ENCODE peak calls at places on chromosomes 6 and 20, in four cellular contexts. One of them, this sample, is unnamed.

GRCh38 chr6:169529931-169530761 is 171.7 kb downstream of the WDR27 start:
- DNase-seq in H7: no peak
- DNase-seq in stimulated activated CD8-positive, alpha-beta memory T cell treated with anti-CD3 and anti-CD28 coated beads, Interleukin-4, amount 100 ng/mL, for 24 hours: peak; percentile 4
- DNase-seq in cerebellar cortex: no peak
- DNase-seq in this sample: no peak

GRCh38 chr6:138909975-138910374 is 78.1 kb downstream of the REPS1 start:
- DNase-seq in cerebellar cortex: no peak
- DNase-seq in stimulated activated CD8-positive, alpha-beta memory T cell treated with anti-CD3 and anti-CD28 coated beads, Interleukin-4, amount 100 ng/mL, for 24 hours: no peak
- DNase-seq in H7: no peak
- DNase-seq in this sample: no peak

GRCh38 chr6:48183816-48184215 is 72.8 kb upstream of the PTCHD4 start:
- DNase-seq in stimulated activated CD8-positive, alpha-beta memory T cell treated with anti-CD3 and anti-CD28 coated beads, Interleukin-4, amount 100 ng/mL, for 24 hours: no peak
- DNase-seq in H7: no peak
- DNase-seq in cerebellar cortex: no peak
- DNase-seq in this sample: no peak

GRCh38 chr20:57217802-57218201 is 48.6 kb downstream of the BMP7 start:
- DNase-seq in stimulated activated CD8-positive, alpha-beta memory T cell treated with anti-CD3 and anti-CD28 coated beads, Interleukin-4, amount 100 ng/mL, for 24 hours: no peak
- DNase-seq in H7: no peak
- DNase-seq in cerebellar cortex: no peak
- DNase-seq in this sample: no peak

GRCh38 chr20:13625241-13625981 is 13.3 kb downstream of the TASP1 start:
- DNase-seq in stimulated activated CD8-positive, alpha-beta memory T cell treated with anti-CD3 and anti-CD28 coated beads, Interleukin-4, amount 100 ng/mL, for 24 hours: no peak
- DNase-seq in cerebellar cortex: no peak
- DNase-seq in H7: no peak
- DNase-seq in this sample: no peak

GRCh38 chr6:159679091-159680077 is 13.7 kb downstream of the SOD2 start:
- DNase-seq in cerebellar cortex: no peak
- DNase-seq in H7: no peak
- DNase-seq in stimulated activated CD8-positive, alpha-beta memory T cell treated with anti-CD3 and anti-CD28 coated beads, Interleukin-4, amount 100 ng/mL, for 24 hours: no peak
- DNase-seq in this sample: no peak

GRCh38 chr6:139126255-139126654 is 8.6 kb upstream of the HECA start:
- DNase-seq in cerebellar cortex: no peak
- DNase-seq in stimulated activated CD8-positive, alpha-beta memory T cell treated with anti-CD3 and anti-CD28 coated beads, Interleukin-4, amount 100 ng/mL, for 24 hours: no peak
- DNase-seq in H7: no peak
- DNase-seq in this sample: no peak

GRCh38 chr6:53544050-53544499 is 826 bp downstream of the GCLC start:
- DNase-seq in H7: no peak
- DNase-seq in cerebellar cortex: peak; percentile 40
- DNase-seq in stimulated activated CD8-positive, alpha-beta memory T cell treated with anti-CD3 and anti-CD28 coated beads, Interleukin-4, amount 100 ng/mL, for 24 hours: no peak
- DNase-seq in this sample: no peak

GRCh38 chr20:46206025-46206424 is 87.9 kb downstream of the CD40 start:
- DNase-seq in stimulated activated CD8-positive, alpha-beta memory T cell treated with anti-CD3 and anti-CD28 coated beads, Interleukin-4, amount 100 ng/mL, for 24 hours: no peak
- DNase-seq in H7: no peak
- DNase-seq in cerebellar cortex: no peak
- DNase-seq in this sample: no peak

GRCh38 chr6:37451411-37452273 is 18.6 kb downstream of the CMTR1 start:
- DNase-seq in cerebellar cortex: no peak
- DNase-seq in stimulated activated CD8-positive, alpha-beta memory T cell treated with anti-CD3 and anti-CD28 coated beads, Interleukin-4, amount 100 ng/mL, for 24 hours: no peak
- DNase-seq in H7: no peak
- DNase-seq in this sample: no peak

GRCh38 chr6:67129780-67130179 is 1422.8 kb upstream of the EYS start:
- DNase-seq in cerebellar cortex: no peak
- DNase-seq in stimulated activated CD8-positive, alpha-beta memory T cell treated with anti-CD3 and anti-CD28 coated beads, Interleukin-4, amount 100 ng/mL, for 24 hours: no peak
- DNase-seq in H7: no peak
- DNase-seq in this sample: no peak

GRCh38 chr6:85672623-85673022 is 29.9 kb upstream of the SYNCRIP start:
- DNase-seq in cerebellar cortex: peak; percentile 41
- DNase-seq in H7: no peak
- DNase-seq in stimulated activated CD8-positive, alpha-beta memory T cell treated with anti-CD3 and anti-CD28 coated beads, Interleukin-4, amount 100 ng/mL, for 24 hours: no peak
- DNase-seq in this sample: no peak

GRCh38 chr20:53869466-53870258 is 200.7 kb downstream of the BCAS1 start:
- DNase-seq in H7: peak; percentile 39
- DNase-seq in cerebellar cortex: peak; percentile 82
- DNase-seq in stimulated activated CD8-positive, alpha-beta memory T cell treated with anti-CD3 and anti-CD28 coated beads, Interleukin-4, amount 100 ng/mL, for 24 hours: peak; percentile 52
- DNase-seq in this sample: peak; percentile 44

GRCh38 chr20:25035924-25036323 is 22.0 kb downstream of the ACSS1 start:
- DNase-seq in stimulated activated CD8-positive, alpha-beta memory T cell treated with anti-CD3 and anti-CD28 coated beads, Interleukin-4, amount 100 ng/mL, for 24 hours: no peak
- DNase-seq in H7: no peak
- DNase-seq in cerebellar cortex: no peak
- DNase-seq in this sample: no peak

GRCh38 chr6:17478946-17479345 is 85.6 kb downstream of the CAP2 start:
- DNase-seq in stimulated activated CD8-positive, alpha-beta memory T cell treated with anti-CD3 and anti-CD28 coated beads, Interleukin-4, amount 100 ng/mL, for 24 hours: no peak
- DNase-seq in H7: no peak
- DNase-seq in cerebellar cortex: no peak
- DNase-seq in this sample: no peak

GRCh38 chr6:167565884-167566491 is 241.1 kb downstream of the TTLL2 start:
- DNase-seq in stimulated activated CD8-positive, alpha-beta memory T cell treated with anti-CD3 and anti-CD28 coated beads, Interleukin-4, amount 100 ng/mL, for 24 hours: no peak
- DNase-seq in H7: peak; percentile 63
- DNase-seq in cerebellar cortex: no peak
- DNase-seq in this sample: no peak

GRCh38 chr6:108115598-108116058 is 41.1 kb upstream of the OSTM1 start:
- DNase-seq in stimulated activated CD8-positive, alpha-beta memory T cell treated with anti-CD3 and anti-CD28 coated beads, Interleukin-4, amount 100 ng/mL, for 24 hours: no peak
- DNase-seq in H7: peak; percentile 74
- DNase-seq in cerebellar cortex: peak; percentile 45
- DNase-seq in this sample: no peak

GRCh38 chr6:138115191-138115590 is 8.0 kb upstream of the PERP start:
- DNase-seq in cerebellar cortex: no peak
- DNase-seq in stimulated activated CD8-positive, alpha-beta memory T cell treated with anti-CD3 and anti-CD28 coated beads, Interleukin-4, amount 100 ng/mL, for 24 hours: no peak
- DNase-seq in H7: no peak
- DNase-seq in this sample: no peak

GRCh38 chr20:54475334-54476287 is at the start of gene DOK5:
- DNase-seq in H7: peak; percentile 80
- DNase-seq in cerebellar cortex: no peak
- DNase-seq in stimulated activated CD8-positive, alpha-beta memory T cell treated with anti-CD3 and anti-CD28 coated beads, Interleukin-4, amount 100 ng/mL, for 24 hours: no peak
- DNase-seq in this sample: no peak

GRCh38 chr20:54086444-54087134 is 16.2 kb upstream of the BCAS1 start:
- DNase-seq in H7: no peak
- DNase-seq in stimulated activated CD8-positive, alpha-beta memory T cell treated with anti-CD3 and anti-CD28 coated beads, Interleukin-4, amount 100 ng/mL, for 24 hours: no peak
- DNase-seq in cerebellar cortex: no peak
- DNase-seq in this sample: no peak

GRCh38 chr6:38213275-38213674 is 393.7 kb downstream of the ZFAND3 start:
- DNase-seq in cerebellar cortex: no peak
- DNase-seq in stimulated activated CD8-positive, alpha-beta memory T cell treated with anti-CD3 and anti-CD28 coated beads, Interleukin-4, amount 100 ng/mL, for 24 hours: no peak
- DNase-seq in H7: no peak
- DNase-seq in this sample: no peak

GRCh38 chr6:39929039-39929732 is 5.1 kb downstream of the MOCS1 start:
- DNase-seq in cerebellar cortex: no peak
- DNase-seq in stimulated activated CD8-positive, alpha-beta memory T cell treated with anti-CD3 and anti-CD28 coated beads, Interleukin-4, amount 100 ng/mL, for 24 hours: no peak
- DNase-seq in H7: no peak
- DNase-seq in this sample: no peak

GRCh38 chr6:117538615-117539014 is 56.1 kb downstream of the DCBLD1 start:
- DNase-seq in stimulated activated CD8-positive, alpha-beta memory T cell treated with anti-CD3 and anti-CD28 coated beads, Interleukin-4, amount 100 ng/mL, for 24 hours: no peak
- DNase-seq in H7: no peak
- DNase-seq in cerebellar cortex: no peak
- DNase-seq in this sample: no peak

GRCh38 chr6:3137057-3137777 is 18.7 kb downstream of the BPHL start:
- DNase-seq in H7: no peak
- DNase-seq in cerebellar cortex: no peak
- DNase-seq in stimulated activated CD8-positive, alpha-beta memory T cell treated with anti-CD3 and anti-CD28 coated beads, Interleukin-4, amount 100 ng/mL, for 24 hours: no peak
- DNase-seq in this sample: no peak

GRCh38 chr6:3848925-3849605 is at the start of gene FAM50B:
- DNase-seq in stimulated activated CD8-positive, alpha-beta memory T cell treated with anti-CD3 and anti-CD28 coated beads, Interleukin-4, amount 100 ng/mL, for 24 hours: peak; percentile 87
- DNase-seq in cerebellar cortex: peak; percentile 84
- DNase-seq in H7: peak; percentile 98
- DNase-seq in this sample: peak; percentile 90

GRCh38 chr20:51736947-51737346 is 31.2 kb downstream of the ATP9A start:
- DNase-seq in cerebellar cortex: no peak
- DNase-seq in H7: no peak
- DNase-seq in stimulated activated CD8-positive, alpha-beta memory T cell treated with anti-CD3 and anti-CD28 coated beads, Interleukin-4, amount 100 ng/mL, for 24 hours: no peak
- DNase-seq in this sample: no peak

GRCh38 chr6:75412937-75413662 is 80.5 kb downstream of the FILIP1 start:
- DNase-seq in cerebellar cortex: no peak
- DNase-seq in H7: no peak
- DNase-seq in stimulated activated CD8-positive, alpha-beta memory T cell treated with anti-CD3 and anti-CD28 coated beads, Interleukin-4, amount 100 ng/mL, for 24 hours: no peak
- DNase-seq in this sample: no peak

GRCh38 chr6:168584251-168584650 is 143.3 kb downstream of the SMOC2 start:
- DNase-seq in cerebellar cortex: no peak
- DNase-seq in stimulated activated CD8-positive, alpha-beta memory T cell treated with anti-CD3 and anti-CD28 coated beads, Interleukin-4, amount 100 ng/mL, for 24 hours: no peak
- DNase-seq in H7: no peak
- DNase-seq in this sample: no peak

GRCh38 chr6:21666200-21666671 is 72.7 kb downstream of the SOX4 start:
- DNase-seq in cerebellar cortex: no peak
- DNase-seq in H7: peak; percentile 87
- DNase-seq in stimulated activated CD8-positive, alpha-beta memory T cell treated with anti-CD3 and anti-CD28 coated beads, Interleukin-4, amount 100 ng/mL, for 24 hours: no peak
- DNase-seq in this sample: peak; percentile 22

GRCh38 chr6:158803733-158804143 is 15.4 kb downstream of the EZR start:
- DNase-seq in stimulated activated CD8-positive, alpha-beta memory T cell treated with anti-CD3 and anti-CD28 coated beads, Interleukin-4, amount 100 ng/mL, for 24 hours: no peak
- DNase-seq in cerebellar cortex: no peak
- DNase-seq in H7: no peak
- DNase-seq in this sample: peak; percentile 59

GRCh38 chr6:139378226-139378625 is 3.8 kb upstream of the CITED2 start:
- DNase-seq in stimulated activated CD8-positive, alpha-beta memory T cell treated with anti-CD3 and anti-CD28 coated beads, Interleukin-4, amount 100 ng/mL, for 24 hours: no peak
- DNase-seq in H7: no peak
- DNase-seq in cerebellar cortex: no peak
- DNase-seq in this sample: no peak

This sample was measured in B cell.